ENCODE peak calls at places on chromosomes 5 and 9, in seven cellular contexts. G is heart left ventricle, Y is HCT116, J is GM13977, N is cardiac muscle cell, L is activated B cell treated with CpG ODN at 0.5 μM for 24 hours, P is MCF 10A. O is an unnamed sample.

GRCh38 chr5:84290161-84290560 is 94.5 kb downstream of the EDIL3 start:
- DNase-seq in J (no peak), L (no peak), Y (no peak), G (peak; percentile 6), P (no peak), N (peak; percentile 60), O (no peak)

GRCh38 chr9:131640438-131641181 is 95.3 kb downstream of the PRRT1B start:
- DNase-seq in N (no peak), J (no peak), L (no peak), Y (no peak), P (peak; percentile 40), G (no peak), O (no peak)

GRCh38 chr9:110891760-110892159 is 146.5 kb downstream of the LPAR1 start:
- DNase-seq in G (no peak), P (no peak), Y (no peak), J (no peak), N (no peak), L (no peak), O (no peak)

GRCh38 chr5:219492-219891 is 1.4 kb downstream of the SDHA start:
- DNase-seq in Y (no peak), N (peak; percentile 26), G (no peak), J (no peak), P (peak; percentile 52), L (peak; percentile 25), O (no peak)

GRCh38 chr5:79224275-79224984 is 11.5 kb upstream of the JMY start:
- DNase-seq in J (no peak), Y (no peak), L (no peak), G (no peak), N (no peak), P (no peak), O (no peak)

GRCh38 chr5:81450940-81451339 is 57.0 kb upstream of the ACOT12 start:
- DNase-seq in G (no peak), L (no peak), J (no peak), Y (no peak), N (no peak), P (peak; percentile 51), O (no peak)

GRCh38 chr5:103569313-103570060 is 6.9 kb upstream of the NUDT12 start:
- DNase-seq in J (no peak), P (no peak), G (no peak), Y (no peak), L (no peak), N (no peak), O (no peak)

GRCh38 chr5:164680216-164680615 is 1174.8 kb downstream of the MAT2B start:
- DNase-seq in Y (no peak), L (no peak), G (no peak), N (no peak), P (no peak), J (no peak), O (no peak)

GRCh38 chr5:180113660-180114303 is 42.2 kb upstream of the RNF130 start:
- DNase-seq in Y (no peak), J (no peak), L (no peak), N (no peak), P (no peak), G (no peak), O (no peak)

GRCh38 chr9:79571309-79572031 is at the start of gene TLE4:
- DNase-seq in P (peak; percentile 99), J (peak; percentile 95), N (peak; percentile 100), L (peak; percentile 94), G (peak; percentile 100), Y (no peak), O (peak; percentile 100)

GRCh38 chr9:79569814-79570448 is 1.8 kb upstream of the TLE4 start:
- DNase-seq in J (no peak), Y (no peak), N (peak; percentile 11), G (no peak), P (no peak), L (no peak), O (no peak)

GRCh38 chr9:79567671-79568098 is 4.1 kb upstream of the TLE4 start:
- DNase-seq in G (no peak), L (no peak), J (no peak), Y (no peak), N (no peak), P (peak; percentile 27), O (no peak)

GRCh38 chr9:79570449-79571308 is 1.1 kb upstream of the TLE4 start:
- DNase-seq in N (peak; percentile 62), Y (no peak), G (peak; percentile 37), J (peak; percentile 33), P (no peak), L (peak; percentile 36), O (peak; percentile 33)

GRCh38 chr9:79568337-79569084 is 3.3 kb upstream of the TLE4 start:
- DNase-seq in Y (no peak), L (no peak), P (no peak), J (peak; percentile 13), N (no peak), G (no peak), O (no peak)
- TF ChIP-seq CTCF in Y (no peak), L (no peak), P (no peak), J (no peak), N (no peak), G (no peak), O (no peak)

DNA sequence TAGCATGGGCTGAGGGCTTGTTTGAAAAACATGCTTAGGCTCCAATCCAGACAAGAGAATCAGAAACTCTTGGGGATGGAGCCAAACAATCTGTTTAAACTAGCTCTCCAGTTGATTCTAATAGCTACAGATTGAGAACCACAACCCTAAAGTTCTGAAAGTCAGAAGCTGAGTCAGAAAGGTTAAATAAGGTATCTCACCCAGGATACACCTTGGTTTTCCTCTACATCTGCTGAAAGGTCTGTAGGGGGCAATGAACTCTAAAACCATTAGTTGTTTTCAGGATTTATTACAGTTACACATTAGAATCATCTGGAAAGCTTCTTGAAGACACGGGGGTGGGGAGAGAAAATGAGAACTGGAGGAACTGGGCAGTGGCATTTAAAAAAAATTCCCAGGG is 5.7 kb downstream of the GFM2 start:
- DNase-seq in L (no peak), J (no peak), N (no peak), G (no peak), P (no peak), Y (no peak), O (no peak)
- TF ChIP-seq CTCF in L (no peak), J (no peak), N (no peak), G (no peak), P (no peak), Y (no peak), O (no peak)

DNA sequence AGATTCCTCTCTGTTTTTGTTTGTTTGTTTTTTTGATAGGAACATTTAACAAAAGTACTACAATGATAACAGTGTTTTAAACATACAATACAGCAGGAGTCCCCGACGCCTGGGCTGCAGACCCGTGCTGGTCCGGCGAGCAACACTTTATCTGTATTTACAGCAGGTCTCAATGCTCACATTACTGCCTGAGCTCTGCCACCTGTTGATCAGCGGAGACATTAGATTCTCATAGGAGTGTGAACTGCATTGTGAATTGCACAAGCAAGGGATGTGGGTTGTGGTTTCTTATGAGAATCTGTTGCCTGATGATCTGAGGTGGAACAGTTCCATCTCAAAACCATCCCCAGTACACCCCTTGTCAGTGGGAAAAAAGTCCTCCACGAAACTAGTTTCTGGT is 1068.5 kb upstream of the CDH10 start:
- DNase-seq in L (no peak), N (peak; percentile 3), P (peak; percentile 2), J (no peak), Y (no peak), G (no peak), O (peak; percentile 12)
- TF ChIP-seq CTCF in L (no peak), N (no peak), P (no peak), J (peak; percentile 26), Y (no peak), G (no peak), O (peak; percentile 30)

GRCh38 chr9:108434502-108434901 is 421.3 kb downstream of the ACTL7B start:
- DNase-seq in P (peak; percentile 5), N (no peak), J (no peak), Y (no peak), G (no peak), L (no peak), O (no peak)

GRCh38 chr9:108436470-108436869 is 419.3 kb downstream of the ACTL7B start:
- DNase-seq in N (no peak), P (no peak), Y (no peak), G (no peak), L (no peak), J (no peak), O (no peak)

GRCh38 chr9:108439967-108440366 is 415.8 kb downstream of the ACTL7B start:
- DNase-seq in P (no peak), L (no peak), G (no peak), N (no peak), Y (no peak), J (no peak), O (no peak)

GRCh38 chr9:108430655-108431054 is 425.1 kb downstream of the ACTL7B start:
- DNase-seq in G (no peak), Y (no peak), P (no peak), J (no peak), N (no peak), L (no peak), O (no peak)

GRCh38 chr9:108434036-108434435 is 421.8 kb downstream of the ACTL7B start:
- DNase-seq in N (no peak), Y (no peak), L (no peak), J (no peak), P (no peak), G (no peak), O (no peak)
- TF ChIP-seq CTCF in N (no peak), Y (no peak), L (no peak), J (no peak), P (no peak), G (peak; percentile 22), O (no peak)

DNA sequence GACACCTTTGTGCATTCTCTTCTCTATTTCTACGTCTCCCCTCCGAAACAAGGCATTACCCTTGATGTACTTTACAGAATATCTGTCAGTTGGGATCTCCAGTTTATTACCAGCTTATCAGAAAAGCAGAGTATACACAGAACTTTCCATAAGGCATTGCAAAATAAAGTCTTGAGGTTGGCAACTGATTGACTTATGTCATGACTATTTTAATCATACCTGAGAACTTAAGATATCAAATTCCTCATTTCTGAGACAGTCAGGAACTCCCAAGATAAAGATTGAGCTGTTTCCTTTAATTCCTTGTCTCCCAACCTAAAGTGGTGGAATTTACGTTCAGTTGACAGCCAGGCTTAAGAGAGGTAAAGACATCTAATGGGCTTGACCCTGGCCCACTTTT is 110.9 kb downstream of the MEF2C start:
- DNase-seq in Y (no peak), P (no peak), J (no peak), L (no peak), G (no peak), N (no peak), O (no peak)
- TF ChIP-seq CTCF in Y (no peak), P (no peak), J (no peak), L (no peak), G (no peak), N (no peak), O (no peak)

GRCh38 chr5:142326480-142326938 is 1.7 kb upstream of the SPRY4 start:
- DNase-seq in J (no peak), L (no peak), N (no peak), P (no peak), Y (no peak), G (no peak), O (no peak)

GRCh38 chr5:142325677-142326479 is 1.1 kb upstream of the SPRY4 start:
- DNase-seq in J (no peak), L (peak; percentile 24), Y (peak; percentile 63), P (peak; percentile 97), N (peak; percentile 41), G (peak; percentile 75), O (peak; percentile 43)

GRCh38 chr5:142324377-142324870 is 397 bp downstream of the SPRY4 start:
- DNase-seq in P (no peak), N (no peak), Y (no peak), L (no peak), G (no peak), J (no peak), O (peak; percentile 29)

GRCh38 chr5:142323480-142324376 is 1.1 kb downstream of the SPRY4 start:
- DNase-seq in N (peak; percentile 39), J (no peak), Y (no peak), G (no peak), L (no peak), P (peak; percentile 49), O (peak; percentile 28)

GRCh38 chr5:142324871-142325676 is at the start of gene SPRY4:
- DNase-seq in N (peak; percentile 97), Y (peak; percentile 95), L (peak; percentile 70), P (peak; percentile 100), G (peak; percentile 94), J (peak; percentile 92), O (peak; percentile 93)
- TF ChIP-seq CTCF in N (no peak), Y (no peak), L (no peak), P (peak; percentile 6), G (peak; percentile 5), J (no peak), O (no peak)